ENCODE peak calls at places on chromosome 19, in seven cellular contexts. J, E, K, F, N, Q and V are unnamed samples. For H3K36me3, the result is how much of the 10 kb centered on the place peaks cover.

GRCh38 chr19:53868091-53868891 is 608 bp downstream of the MYADM start:
- DNase-seq in J (no peak), E (no peak), K (peak), F (peak), N (peak), Q (peak), V (no peak)

GRCh38 chr19:51480590-51480989 is 2.3 kb downstream of the CEACAM18 start:
- DNase-seq in J (no peak), E (no peak), K (no peak), F (no peak), N (no peak), Q (no peak), V (no peak)

GRCh38 chr19:43450545-43450997 is 14.8 kb downstream of the LYPD3 start:
- DNase-seq in J (no peak), E (no peak), K (no peak), F (no peak), N (no peak), Q (no peak), V (no peak)

GRCh38 chr19:10419200-10419645 is 1.1 kb upstream of the PDE4A start:
- DNase-seq in J (peak), E (no peak), K (no peak), F (peak), N (no peak), Q (no peak), V (no peak)

GRCh38 chr19:11535792-11536595 is 2.7 kb upstream of the CNN1 start:
- DNase-seq in J (peak), E (peak), K (peak), F (peak), N (peak), Q (peak), V (no peak)

GRCh38 chr19:35045667-35046300 is 4.3 kb downstream of the HPN start:
- DNase-seq in J (no peak), E (no peak), K (no peak), F (peak), N (no peak), Q (no peak), V (no peak)

GRCh38 chr19:12411893-12412292 is 10.8 kb upstream of the ZNF799 start:
- DNase-seq in J (no peak), E (no peak), K (no peak), F (no peak), N (no peak), Q (no peak), V (no peak)

GRCh38 chr19:50516859-50517703 is 3.4 kb upstream of the ASPDH start:
- DNase-seq in J (no peak), E (no peak), K (no peak), F (peak), N (no peak), Q (no peak), V (no peak)

GRCh38 chr19:4531562-4532165 is 3.4 kb downstream of the PLIN5 start:
- DNase-seq in J (no peak), E (no peak), K (peak), F (peak), N (no peak), Q (no peak), V (no peak)

GRCh38 chr19:11530432-11530831 is 1.5 kb upstream of the ECSIT start:
- DNase-seq in J (peak), E (peak), K (peak), F (peak), N (peak), Q (peak), V (no peak)

GRCh38 chr19:34494601-34495000 is 13.0 kb downstream of the WTIP start:
- DNase-seq in J (no peak), E (no peak), K (no peak), F (no peak), N (no peak), Q (no peak), V (no peak)

GRCh38 chr19:3608750-3609322 is 2.2 kb upstream of the TBXA2R start:
- DNase-seq in J (no peak), E (no peak), K (no peak), F (no peak), N (peak), Q (peak), V (no peak)

GRCh38 chr19:4123615-4124568 is at the start of gene MAP2K2:
- DNase-seq in J (peak), E (peak), K (peak), F (peak), N (peak), Q (peak), V (peak)

GRCh38 chr19:47549341-47549768 is 23.6 kb downstream of the ZNF541 start:
- DNase-seq in J (no peak), E (no peak), K (no peak), F (no peak), N (peak), Q (no peak), V (no peak)

GRCh38 chr19:47093841-47094240 is 19.7 kb downstream of the ZC3H4 start:
- DNase-seq in J (peak), E (no peak), K (no peak), F (no peak), N (no peak), Q (no peak), V (no peak)

GRCh38 chr19:10353793-10354391 is 14.5 kb upstream of the ICAM3 start:
- DNase-seq in J (peak), E (no peak), K (peak), F (peak), N (no peak), Q (peak), V (no peak)

GRCh38 chr19:23365222-23365621 is 30.0 kb downstream of the ZNF91 start:
- DNase-seq in J (no peak), E (no peak), K (no peak), F (no peak), N (no peak), Q (no peak), V (no peak)

GRCh38 chr19:6020166-6020967 is 42.4 kb upstream of the RANBP3 start:
- DNase-seq in J (no peak), E (no peak), K (no peak), F (peak), N (no peak), Q (no peak), V (no peak)

GRCh38 chr19:32870981-32871451 is 1.4 kb upstream of the SLC7A9 start:
- DNase-seq in J (no peak), E (no peak), K (no peak), F (no peak), N (no peak), Q (no peak), V (no peak)

GRCh38 chr19:20607943-20608342 is 42.4 kb upstream of the ZNF737 start:
- DNase-seq in J (no peak), E (no peak), K (no peak), F (no peak), N (no peak), Q (no peak), V (no peak)

GRCh38 chr19:16825312-16826168 is 3.7 kb upstream of the SIN3B start:
- DNase-seq in J (no peak), E (no peak), K (peak), F (peak), N (peak), Q (peak), V (peak)

GRCh38 chr19:47231215-47232054 is 436 bp upstream of the BBC3 start:
- DNase-seq in J (peak), E (peak), K (peak), F (peak), N (peak), Q (peak), V (no peak)

GRCh38 chr19:11767633-11768133 is 883 bp downstream of the ZNF441 start:
- DNase-seq in J (peak), E (no peak), K (peak), F (peak), N (peak), Q (peak), V (peak)

GRCh38 chr19:36103842-36104552 is 6.9 kb upstream of the OVOL3 start:
- DNase-seq in J (no peak), E (no peak), K (no peak), F (no peak), N (no peak), Q (no peak), V (no peak)
- H3K36me3 ChIP-seq in J (under half), E (under half), K (under half), F (under half), N (under half), Q (under half), V (under half)

GRCh38 chr19:45071969-45072790 is 4.1 kb downstream of the ZNF296 start:
- DNase-seq in J (no peak), E (no peak), K (no peak), F (no peak), N (peak), Q (no peak), V (no peak)
- H3K4me3 ChIP-seq in J (no peak), E (no peak), K (no peak), F (no peak), N (no peak), Q (no peak), V (no peak)

GRCh38 chr19:2523630-2524311 is 47.8 kb downstream of the GADD45B start:
- DNase-seq in J (no peak), E (peak), K (no peak), F (no peak), N (no peak), Q (no peak), V (no peak)
- TF ChIP-seq CTCF in J (no peak), E (peak), K (no peak), F (peak), N (no peak), Q (no peak), V (peak)

GRCh38 chr19:7912144-7912696 is 2.4 kb upstream of the TGFBR3L start:
- DNase-seq in J (no peak), E (no peak), K (no peak), F (no peak), N (no peak), Q (no peak), V (no peak)

GRCh38 chr19:7913652-7914051 is 978 bp upstream of the TGFBR3L start:
- DNase-seq in J (no peak), E (no peak), K (no peak), F (no peak), N (no peak), Q (no peak), V (no peak)

GRCh38 chr19:7914099-7914498 is 531 bp upstream of the TGFBR3L start:
- DNase-seq in J (no peak), E (no peak), K (no peak), F (no peak), N (no peak), Q (no peak), V (no peak)

GRCh38 chr19:7911509-7912143 is 3.0 kb upstream of the TGFBR3L start:
- DNase-seq in J (no peak), E (no peak), K (no peak), F (no peak), N (no peak), Q (no peak), V (no peak)

GRCh38 chr19:7912697-7913564 is 1.7 kb upstream of the TGFBR3L start:
- DNase-seq in J (no peak), E (no peak), K (no peak), F (no peak), N (no peak), Q (no peak), V (no peak)
- H3K36me3 ChIP-seq in J (under half), E (under half), K (under half), F (under half), N (under half), Q (under half), V (under half)

GRCh38 chr19:39516270-39516669 is 1.3 kb downstream of the SELENOV start:
- DNase-seq in J (peak), E (no peak), K (no peak), F (no peak), N (no peak), Q (no peak), V (no peak)

GRCh38 chr19:39515551-39516191 is 732 bp downstream of the SELENOV start:
- DNase-seq in J (no peak), E (no peak), K (no peak), F (no peak), N (no peak), Q (no peak), V (no peak)

GRCh38 chr19:39512964-39513363 is 2.0 kb upstream of the SELENOV start:
- DNase-seq in J (no peak), E (no peak), K (no peak), F (no peak), N (no peak), Q (no peak), V (no peak)

GRCh38 chr19:39517432-39517831 is 2.5 kb downstream of the SELENOV start:
- DNase-seq in J (no peak), E (no peak), K (no peak), F (no peak), N (no peak), Q (no peak), V (no peak)

GRCh38 chr19:39514840-39515550 is at the start of gene SELENOV:
- DNase-seq in J (peak), E (no peak), K (no peak), F (peak), N (no peak), Q (no peak), V (no peak)
- H3K4me3 ChIP-seq in J (peak), E (peak), K (peak), F (peak), N (peak), Q (peak), V (peak)

DNA sequence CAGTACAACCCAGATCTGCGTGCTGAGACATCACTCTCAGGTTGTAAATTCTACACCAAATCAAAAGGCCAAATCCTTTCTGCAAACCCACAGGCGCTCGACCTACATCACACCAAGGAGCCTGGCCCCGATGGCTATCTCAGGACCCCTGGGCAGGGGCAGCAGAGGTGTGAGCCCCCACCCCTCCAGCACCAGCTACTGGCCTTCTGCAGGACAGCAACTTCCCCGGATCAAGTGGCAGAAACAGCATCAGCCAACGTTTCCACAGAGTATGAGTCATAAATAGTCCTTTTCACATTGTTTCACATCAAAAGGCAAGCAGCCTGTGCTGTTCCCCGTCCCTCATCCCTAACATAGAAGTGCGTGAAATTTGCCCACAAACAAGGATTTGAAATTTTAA is 276.1 kb downstream of the ZNF536 start:
- DNase-seq in J (no peak), E (no peak), K (no peak), F (peak), N (no peak), Q (no peak), V (no peak)
- TF ChIP-seq CTCF in J (no peak), E (no peak), K (no peak), F (no peak), N (no peak), Q (no peak), V (peak)

GRCh38 chr19:48905664-48906063 is 5.6 kb downstream of the NUCB1 start:
- DNase-seq in J (no peak), E (no peak), K (no peak), F (no peak), N (no peak), Q (no peak), V (no peak)
- H3K36me3 ChIP-seq in J (under half), E (half or more), K (half or more), F (under half), N (half or more), Q (under half), V (under half)

GRCh38 chr19:36514012-36514612 is 14.0 kb downstream of the ZNF260 start:
- DNase-seq in J (no peak), E (no peak), K (no peak), F (no peak), N (no peak), Q (no peak), V (no peak)
- H3K4me3 ChIP-seq in J (no peak), E (peak), K (no peak), F (no peak), N (no peak), Q (no peak), V (no peak)

DNA sequence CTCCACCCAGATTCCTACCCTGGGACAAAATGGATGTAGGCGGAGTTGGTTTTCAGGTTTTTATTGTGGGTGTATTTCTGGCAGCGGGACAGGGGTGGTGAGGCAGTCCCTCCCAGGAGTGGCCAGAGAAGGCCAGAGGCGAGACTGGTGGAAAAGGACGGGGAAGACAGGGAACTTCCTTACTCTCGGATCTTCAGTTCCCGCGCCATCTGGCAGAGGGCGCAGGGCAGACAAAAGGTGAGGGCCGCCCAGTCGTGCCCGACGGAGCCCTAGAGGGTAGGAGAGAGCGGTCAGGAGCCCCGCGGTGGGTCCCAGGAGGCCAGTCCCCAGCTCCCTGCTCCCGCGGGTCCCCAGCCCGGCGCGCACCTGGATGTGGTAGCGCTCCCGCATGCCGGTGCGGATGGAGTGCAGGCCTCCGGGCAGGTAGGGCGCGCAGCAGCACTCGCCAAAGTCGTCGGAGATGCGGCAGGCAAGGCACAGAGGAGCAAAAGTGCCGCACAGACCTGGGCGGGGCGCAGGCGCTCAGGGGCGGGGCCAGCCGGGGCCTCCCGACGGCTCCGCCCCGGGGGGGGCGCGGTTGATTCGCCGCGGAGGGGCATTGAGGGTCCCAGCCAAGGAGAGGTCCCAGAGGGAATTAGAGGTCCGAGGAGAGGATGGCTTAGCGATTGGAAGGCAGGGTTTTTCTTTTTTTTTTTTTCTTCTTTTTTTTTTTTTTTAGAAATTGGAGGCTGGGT is 3.0 kb downstream of the CNFN start:
- DNase-seq in J (peak), E (no peak), K (peak), F (peak), N (peak), Q (peak), V (peak)
- TF ChIP-seq CTCF in J (peak), E (peak), K (peak), F (peak), N (peak), Q (peak), V (peak)